ENCODE peak calls at places on chromosomes 2 and 18, in nine cellular contexts. I is KBM-7; S is activated CD8-positive, alpha-beta memory T cell treated with anti-CD3 and anti-CD28 coated beads for 1 hour; Y is heart right ventricle; V is activated T-cell treated with anti-CD3 and anti-CD28 coated beads for 1 hour; L is NCI-H2029; U is MV-4-11; E is CD4-positive, alpha-beta memory T cell; M is activated naive CD4-positive, alpha-beta T cell. D is an unnamed sample.

GRCh38 chr2:39435974-39436591 is 1.0 kb downstream of the MAP4K3 start:
- DNase-seq in I (peak; percentile 29), S (no peak), Y (no peak), V (no peak), L (no peak), U (no peak), E (no peak), M (no peak), D (peak; percentile 72)

GRCh38 chr2:127362971-127363370 is 24.8 kb downstream of the MAP3K2 start:
- DNase-seq in I (no peak), S (no peak), Y (no peak), V (no peak), L (no peak), U (no peak), E (no peak), M (no peak), D (no peak)

GRCh38 chr2:634670-635395 is 42.4 kb downstream of the TMEM18 start:
- DNase-seq in I (no peak), S (no peak), Y (no peak), V (no peak), L (no peak), U (no peak), E (no peak), M (no peak), D (no peak)

GRCh38 chr2:223069465-223069864 is 17.5 kb downstream of the KCNE4 start:
- DNase-seq in I (no peak), S (no peak), Y (no peak), V (no peak), L (no peak), U (no peak), E (no peak), M (no peak), D (no peak)

GRCh38 chr2:42970151-42970550 is 177.8 kb upstream of the HAAO start:
- DNase-seq in I (no peak), S (no peak), Y (no peak), V (no peak), L (no peak), U (no peak), E (no peak), M (no peak), D (no peak)

GRCh38 chr2:223884399-223884798 is 47.0 kb upstream of the AP1S3 start:
- DNase-seq in I (no peak), S (no peak), Y (no peak), V (no peak), L (no peak), U (no peak), E (no peak), M (no peak), D (no peak)

GRCh38 chr18:76981388-76981968 is 151.1 kb downstream of the MBP start:
- DNase-seq in I (no peak), S (no peak), Y (no peak), V (no peak), L (no peak), U (no peak), E (no peak), M (no peak), D (no peak)

GRCh38 chr2:241582806-241583205 is 24.3 kb downstream of the BOK start:
- DNase-seq in I (no peak), S (no peak), Y (no peak), V (no peak), L (no peak), U (no peak), E (no peak), M (no peak), D (no peak)

GRCh38 chr18:48029296-48029986 is 99.0 kb upstream of the SMAD2 start:
- DNase-seq in I (no peak), S (no peak), Y (no peak), V (no peak), L (no peak), U (no peak), E (no peak), M (no peak), D (no peak)

GRCh38 chr2:15588329-15588919 is 3.2 kb upstream of the DDX1 start:
- DNase-seq in I (peak; percentile 61), S (no peak), Y (no peak), V (no peak), L (peak; percentile 28), U (peak; percentile 19), E (peak; percentile 5), M (no peak), D (peak; percentile 28)

GRCh38 chr18:69900941-69901340 is 46.7 kb downstream of the CD226 start:
- DNase-seq in I (no peak), S (no peak), Y (no peak), V (no peak), L (no peak), U (no peak), E (no peak), M (no peak), D (no peak)

GRCh38 chr2:33321236-33321731 is 155.2 kb upstream of the RASGRP3 start:
- DNase-seq in I (no peak), S (no peak), Y (no peak), V (no peak), L (no peak), U (peak; percentile 66), E (no peak), M (no peak), D (no peak)

GRCh38 chr2:71783815-71784214 is 330.5 kb downstream of the DYSF start:
- DNase-seq in I (no peak), S (no peak), Y (no peak), V (no peak), L (no peak), U (no peak), E (no peak), M (no peak), D (no peak)

GRCh38 chr2:84905181-84906107 is at the start of gene TMSB10:
- DNase-seq in I (peak; percentile 84), S (peak; percentile 87), Y (peak; percentile 92), V (peak; percentile 92), L (peak; percentile 46), U (peak; percentile 73), E (peak; percentile 93), M (peak; percentile 89), D (peak; percentile 56)

GRCh38 chr2:127015106-127015910 is 91.6 kb downstream of the BIN1 start:
- DNase-seq in I (no peak), S (no peak), Y (no peak), V (no peak), L (no peak), U (no peak), E (no peak), M (no peak), D (no peak)

GRCh38 chr2:85577386-85578242 is at the start of gene VAMP8:
- DNase-seq in I (peak; percentile 63), S (peak; percentile 37), Y (no peak), V (peak; percentile 52), L (peak; percentile 39), U (peak; percentile 66), E (peak; percentile 61), M (peak; percentile 9), D (peak; percentile 57)

GRCh38 chr2:36701918-36702317 is 5.4 kb downstream of the VIT start:
- DNase-seq in I (no peak), S (no peak), Y (no peak), V (no peak), L (no peak), U (no peak), E (no peak), M (no peak), D (no peak)

GRCh38 chr2:217650716-217651360 is 352.0 kb downstream of the TNS1 start:
- DNase-seq in I (peak; percentile 61), S (no peak), Y (no peak), V (no peak), L (peak; percentile 26), U (peak; percentile 63), E (no peak), M (no peak), D (peak; percentile 21)

GRCh38 chr2:43634604-43635306 is 2.3 kb upstream of the PLEKHH2 start:
- DNase-seq in I (no peak), S (no peak), Y (no peak), V (no peak), L (peak; percentile 87), U (peak; percentile 66), E (no peak), M (no peak), D (no peak)

GRCh38 chr2:134917958-134918517 is 584 bp upstream of the CCNT2 start:
- DNase-seq in I (peak; percentile 95), S (peak; percentile 78), Y (no peak), V (peak; percentile 82), L (peak; percentile 94), U (peak; percentile 98), E (peak; percentile 93), M (peak; percentile 86), D (peak; percentile 79)

GRCh38 chr2:190158798-190159434 is 96.4 kb upstream of the MSTN start:
- DNase-seq in I (no peak), S (no peak), Y (no peak), V (no peak), L (no peak), U (no peak), E (no peak), M (no peak), D (no peak)

GRCh38 chr2:45943231-45944044 is 292.0 kb downstream of the PRKCE start:
- DNase-seq in I (no peak), S (no peak), Y (no peak), V (no peak), L (no peak), U (no peak), E (no peak), M (no peak), D (no peak)

GRCh38 chr2:88055436-88056128 is at the start of gene KRCC1:
- DNase-seq in I (peak; percentile 92), S (peak; percentile 89), Y (peak; percentile 97), V (peak; percentile 86), L (peak; percentile 86), U (peak; percentile 94), E (peak; percentile 96), M (peak; percentile 82), D (peak; percentile 96)

GRCh38 chr2:125516496-125517109 is 1139.4 kb upstream of the GYPC start:
- DNase-seq in I (peak; percentile 48), S (no peak), Y (no peak), V (no peak), L (no peak), U (peak; percentile 40), E (no peak), M (no peak), D (no peak)

GRCh38 chr18:26088482-26088881 is 1.9 kb downstream of the SS18 start:
- DNase-seq in I (peak; percentile 7), S (no peak), Y (no peak), V (no peak), L (no peak), U (no peak), E (no peak), M (no peak), D (no peak)

GRCh38 chr2:242063364-242064249 is 194.1 kb downstream of the RTP5 start:
- DNase-seq in I (no peak), S (no peak), Y (no peak), V (no peak), L (no peak), U (no peak), E (no peak), M (no peak), D (no peak)

GRCh38 chr2:203830294-203831055 is 37.1 kb upstream of the CTLA4 start:
- DNase-seq in I (no peak), S (no peak), Y (no peak), V (no peak), L (no peak), U (no peak), E (no peak), M (no peak), D (no peak)

GRCh38 chr18:35050004-35050623 is 8.9 kb downstream of the MAPRE2 start:
- DNase-seq in I (no peak), S (no peak), Y (no peak), V (no peak), L (no peak), U (no peak), E (no peak), M (no peak), D (no peak)

GRCh38 chr2:180356676-180357075 is 349.6 kb upstream of the CWC22 start:
- DNase-seq in I (no peak), S (no peak), Y (no peak), V (no peak), L (peak; percentile 16), U (no peak), E (no peak), M (no peak), D (no peak)

GRCh38 chr2:188319845-188320244 is 28.2 kb downstream of the GULP1 start:
- DNase-seq in I (no peak), S (no peak), Y (no peak), V (no peak), L (no peak), U (no peak), E (no peak), M (no peak), D (no peak)